ENCODE peak calls at places on chromosome 19, in five cellular contexts. H is NCI-H2081; U is epithelial cell of prostate; K is stimulated activated CD8-positive, alpha-beta memory T cell treated with anti-CD3 and anti-CD28 coated beads, Interleukin-12 subunit alpha, Interleukin-12 subunit beta, amount 100 ng/mL, for 1 hour; Q is DMS153. T is an unnamed sample.
A peak's percentile ranks its signal among the peaks of the same experiment; 100 is the strongest.

GRCh38 chr19:6213266-6213595 is 66.5 kb downstream of the MLLT1 start:
- DNase-seq in H (no peak), U (no peak), K (no peak), Q (no peak), T (no peak)

GRCh38 chr19:10320602-10321416 is 5.0 kb upstream of the FDX2 start:
- DNase-seq in H (no peak), U (no peak), K (no peak), Q (no peak), T (no peak)

GRCh38 chr19:4391701-4392543 is 8.4 kb downstream of the SH3GL1 start:
- DNase-seq in H (no peak), U (no peak), K (no peak), Q (no peak), T (no peak)

GRCh38 chr19:3618144-3618810 is 8.3 kb downstream of the CACTIN start:
- DNase-seq in H (no peak), U (no peak), K (no peak), Q (no peak), T (no peak)

GRCh38 chr19:15652559-15653278 is 12.0 kb downstream of the CYP4F3 start:
- DNase-seq in H (no peak), U (no peak), K (no peak), Q (no peak), T (no peak)

GRCh38 chr19:52296773-52297600 is at the start of gene ZNF480:
- DNase-seq in H (peak; percentile 68), U (no peak), K (peak; percentile 85), Q (peak; percentile 36), T (peak; percentile 38)

GRCh38 chr19:41872775-41873647 is 4.1 kb upstream of the CD79A start:
- DNase-seq in H (peak; percentile 67), U (no peak), K (peak; percentile 52), Q (peak; percentile 74), T (peak; percentile 31)

GRCh38 chr19:16222806-16223205 is 25.1 kb downstream of the AP1M1 start:
- DNase-seq in H (no peak), U (no peak), K (no peak), Q (no peak), T (no peak)

GRCh38 chr19:52211926-52212571 is 22.2 kb downstream of the PPP2R1A start:
- DNase-seq in H (no peak), U (no peak), K (no peak), Q (no peak), T (no peak)

GRCh38 chr19:11152318-11153062 is 3.1 kb downstream of the SPC24 start:
- DNase-seq in H (no peak), U (no peak), K (no peak), Q (no peak), T (peak; percentile 99)

GRCh38 chr19:14061751-14062557 is at the start of gene PALM3:
- DNase-seq in H (no peak), U (no peak), K (no peak), Q (no peak), T (no peak)

GRCh38 chr19:2394669-2395292 is 32.6 kb downstream of the TIMM13 start:
- DNase-seq in H (no peak), U (no peak), K (no peak), Q (no peak), T (no peak)

GRCh38 chr19:12766051-12766521 is 9.3 kb downstream of the HOOK2 start:
- DNase-seq in H (peak; percentile 71), U (no peak), K (no peak), Q (peak; percentile 74), T (no peak)

GRCh38 chr19:5023128-5023571 is 54.2 kb downstream of the KDM4B start:
- DNase-seq in H (no peak), U (no peak), K (no peak), Q (no peak), T (peak; percentile 93)

GRCh38 chr19:52566588-52566987 is 3.5 kb upstream of the ZNF701 start:
- DNase-seq in H (no peak), U (peak; percentile 95), K (no peak), Q (no peak), T (no peak)

GRCh38 chr19:17327654-17328516 is 6.8 kb downstream of the ANO8 start:
- DNase-seq in H (no peak), U (peak; percentile 61), K (no peak), Q (peak; percentile 88), T (peak; percentile 91)

GRCh38 chr19:2277138-2277537 is 4.8 kb downstream of the PEAK3 start:
- DNase-seq in H (no peak), U (no peak), K (no peak), Q (no peak), T (no peak)

GRCh38 chr19:23254141-23254910 is 4.1 kb upstream of the ZNF724 start:
- DNase-seq in H (no peak), U (no peak), K (no peak), Q (no peak), T (peak; percentile 87)

GRCh38 chr19:32976223-32976805 is 4.3 kb downstream of the FAAP24 start:
- DNase-seq in H (peak; percentile 60), U (no peak), K (peak; percentile 57), Q (peak; percentile 26), T (peak; percentile 49)

GRCh38 chr19:7488736-7489353 is at the start of gene PEX11G:
- DNase-seq in H (peak; percentile 90), U (no peak), K (peak; percentile 84), Q (peak; percentile 82), T (no peak)

GRCh38 chr19:5775668-5776309 is 8.8 kb downstream of the PRR22 start:
- DNase-seq in H (no peak), U (peak; percentile 10), K (no peak), Q (no peak), T (no peak)

GRCh38 chr19:12546068-12546467 is 5.2 kb downstream of the ZNF564 start:
- DNase-seq in H (no peak), U (no peak), K (no peak), Q (no peak), T (no peak)

GRCh38 chr19:42267644-42268141 is 1.4 kb upstream of the CIC start:
- DNase-seq in H (no peak), U (no peak), K (no peak), Q (no peak), T (no peak)

GRCh38 chr19:49189259-49189658 is 31.7 kb downstream of the TRPM4 start:
- DNase-seq in H (no peak), U (no peak), K (no peak), Q (no peak), T (no peak)

GRCh38 chr19:7366701-7367420 is 18.1 kb downstream of the ARHGEF18 start:
- DNase-seq in H (no peak), U (no peak), K (no peak), Q (no peak), T (peak; percentile 58)

GRCh38 chr19:10424011-10424637 is 3.8 kb downstream of the PDE4A start:
- DNase-seq in H (peak; percentile 62), U (no peak), K (no peak), Q (peak; percentile 45), T (no peak)

GRCh38 chr19:35013047-35013819 is 13.1 kb downstream of the GRAMD1A start:
- DNase-seq in H (no peak), U (no peak), K (peak; percentile 62), Q (no peak), T (no peak)

GRCh38 chr19:2906631-2907195 is 6.0 kb downstream of the ZNF57 start:
- DNase-seq in H (no peak), U (no peak), K (no peak), Q (no peak), T (no peak)

GRCh38 chr19:48656840-48657474 is 11.0 kb upstream of the CA11 start:
- DNase-seq in H (no peak), U (no peak), K (no peak), Q (no peak), T (no peak)

GRCh38 chr19:41323430-41324125 is 13.6 kb downstream of the CCDC97 start:
- DNase-seq in H (no peak), U (no peak), K (no peak), Q (no peak), T (no peak)

GRCh38 chr19:15199652-15200574 is 882 bp downstream of the NOTCH3 start:
- DNase-seq in H (no peak), U (no peak), K (no peak), Q (no peak), T (no peak)

T was measured in LNCaP clone FGC.